ENCODE peak calls at places on chromosomes 13 and 19, in five cellular contexts. Y, S, C, B and D are unnamed samples.

GRCh38 chr13:50170447-50171037 is 155.3 kb downstream of the KCNRG start:
- DNase-seq in C (peak; percentile 53), B (peak; percentile 23), S (no peak), Y (no peak), D (no peak)

GRCh38 chr19:39405261-39405912 is 1.3 kb upstream of the ZFP36 start:
- DNase-seq in B (peak; percentile 33), Y (no peak), C (no peak), S (no peak), D (no peak)

GRCh38 chr19:932647-933552 is 7.1 kb downstream of the ARID3A start:
- DNase-seq in B (peak; percentile 37), C (peak; percentile 97), S (peak; percentile 75), Y (no peak), D (no peak)

GRCh38 chr19:16070366-16070990 is 5.8 kb upstream of the TPM4 start:
- DNase-seq in B (peak; percentile 84), Y (peak; percentile 83), S (peak; percentile 96), C (no peak), D (peak; percentile 73)

GRCh38 chr13:70297219-70297618 is 189.0 kb upstream of the KLHL1 start:
- DNase-seq in B (no peak), Y (no peak), C (no peak), S (no peak), D (no peak)

GRCh38 chr13:113971471-113972231 is 2.2 kb downstream of the C13orf46 start:
- DNase-seq in S (no peak), B (no peak), Y (no peak), C (no peak), D (no peak)

GRCh38 chr13:74062933-74063332 is 71.3 kb downstream of the KLF12 start:
- DNase-seq in Y (no peak), B (no peak), C (peak; percentile 70), S (peak; percentile 23), D (peak; percentile 81)

GRCh38 chr13:27985600-27985999 is 2.9 kb downstream of the URAD start:
- DNase-seq in C (no peak), B (no peak), S (no peak), Y (no peak), D (no peak)

GRCh38 chr19:2208975-2209374 is 27.2 kb downstream of the PLEKHJ1 start:
- DNase-seq in B (no peak), Y (no peak), S (no peak), C (no peak), D (no peak)

GRCh38 chr19:34082289-34083077 is 89.8 kb upstream of the LSM14A start:
- DNase-seq in C (no peak), S (no peak), Y (no peak), B (no peak), D (no peak)

DNA sequence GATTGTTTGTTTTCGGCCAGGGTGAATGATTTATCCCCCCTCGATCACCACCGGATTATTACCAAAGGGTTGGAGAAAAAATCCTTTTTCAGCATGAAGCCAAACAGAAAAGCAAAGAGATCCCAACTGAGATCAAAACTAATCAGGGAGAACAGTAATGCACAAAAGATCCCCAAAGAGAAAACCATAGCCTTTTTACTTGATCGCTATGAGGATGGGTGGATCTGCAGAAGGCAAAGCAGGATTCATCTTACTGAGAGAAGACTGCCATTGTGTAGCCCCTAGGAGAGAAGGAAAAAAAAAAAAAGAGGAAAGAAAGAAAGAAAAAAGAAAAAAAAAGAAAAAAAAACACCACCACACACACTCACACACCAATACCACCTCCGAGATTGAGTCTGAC is at the start of gene FGF14:
- DNase-seq in Y (no peak), S (no peak), B (no peak), C (no peak), D (no peak)
- H3K4me3 ChIP-seq in Y (peak within 1 kb of the TSS; percentile 54), S (peak within 1 kb of the TSS; percentile 35), B (peak within 1 kb of the TSS; percentile 49), C (peak within 1 kb of the TSS; percentile 22), D (peak within 1 kb of the TSS; percentile 58)

GRCh38 chr13:110559986-110560385 is 1.5 kb downstream of the RAB20 start:
- DNase-seq in Y (no peak), S (no peak), C (no peak), B (no peak), D (no peak)
- H3K27ac ChIP-seq in Y (no peak overlapping the region), S (peak overlapping the region; percentile 97), C (no peak overlapping the region), B (no peak overlapping the region), D (peak overlapping the region; percentile 99)

GRCh38 chr19:51946602-51947001 is 19.3 kb downstream of the ZNF613 start:
- DNase-seq in S (no peak), Y (no peak), B (no peak), C (no peak), D (no peak)

GRCh38 chr19:51944798-51945552 is 17.7 kb downstream of the ZNF613 start:
- DNase-seq in B (no peak), Y (no peak), S (no peak), C (no peak), D (no peak)

GRCh38 chr19:51948979-51949378 is 21.7 kb downstream of the ZNF613 start:
- DNase-seq in C (peak; percentile 55), S (no peak), B (no peak), Y (no peak), D (no peak)
- H3K4me3 ChIP-seq in C (no peak overlapping the region), S (no peak overlapping the region), B (no peak overlapping the region), Y (no peak overlapping the region), D (peak overlapping the region; percentile 45)

GRCh38 chr19:35628264-35628564 is 622 bp upstream of the RBM42 start:
- DNase-seq in B (no peak), C (no peak), S (no peak), Y (no peak), D (no peak)

GRCh38 chr19:35628565-35629331 is at the start of gene RBM42:
- DNase-seq in C (peak; percentile 99), Y (peak; percentile 96), S (peak; percentile 97), B (peak; percentile 100), D (peak; percentile 98)

GRCh38 chr19:35623327-35624010 is 5.4 kb upstream of the RBM42 start:
- DNase-seq in B (no peak), Y (no peak), S (no peak), C (no peak), D (no peak)

GRCh38 chr19:35633727-35634440 is 5.0 kb downstream of the RBM42 start:
- DNase-seq in S (no peak), C (no peak), Y (no peak), B (no peak), D (no peak)

DNA sequence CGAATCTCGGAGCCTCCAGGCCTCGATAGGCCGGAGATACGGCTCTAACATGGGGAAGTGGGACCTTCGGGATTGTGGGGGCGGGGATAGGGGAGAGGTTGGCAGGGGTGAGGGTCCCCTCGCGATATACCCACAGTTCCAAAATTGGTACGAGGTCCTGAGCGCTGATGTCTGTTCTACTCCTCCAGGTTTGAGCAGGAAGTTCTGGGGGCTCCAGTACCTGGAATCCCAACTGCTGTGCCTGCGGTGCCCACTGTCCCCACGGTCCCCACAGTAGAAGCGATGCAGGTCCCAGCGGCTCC is 447 bp downstream of the RBM42 start:
- DNase-seq in B (no peak), Y (no peak), S (no peak), C (no peak), D (no peak)
- H3K27ac ChIP-seq in B (peak overlapping the region; percentile 86), Y (peak overlapping the region; percentile 78), S (peak overlapping the region; percentile 97), C (peak overlapping the region; percentile 59), D (peak overlapping the region; percentile 89)

DNA sequence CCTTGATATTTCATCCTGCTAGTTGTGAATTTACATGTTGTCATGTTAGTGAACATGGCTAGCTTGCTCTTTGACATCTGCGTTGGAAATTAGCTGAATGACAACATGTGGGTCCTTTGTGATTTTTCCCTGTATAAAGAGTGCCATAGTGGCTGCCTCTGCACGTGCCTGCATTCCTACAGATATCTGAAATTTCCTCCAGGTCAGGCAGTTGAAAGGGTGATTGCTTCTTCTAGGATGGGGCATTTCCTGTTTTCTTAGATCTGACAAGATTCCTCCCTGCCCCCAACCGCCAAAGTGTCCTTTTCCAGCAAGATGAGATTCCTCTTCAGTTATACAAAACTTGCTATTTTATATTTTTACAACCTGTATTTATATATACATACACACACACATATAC is 8.8 kb downstream of the ZNF525 start:
- DNase-seq in B (no peak), Y (no peak), C (no peak), S (no peak), D (no peak)
- H3K4me3 ChIP-seq in B (no peak overlapping the region), Y (no peak overlapping the region), C (no peak overlapping the region), S (no peak overlapping the region), D (no peak overlapping the region)